ENCODE peak calls at places on chromosomes 16 and 17, in six cellular contexts. W is CD4-positive, alpha-beta T cell; X is ascending aorta; R is HCT116; N is cardiac fibroblast; S is nephron progenitor cell. Q is an unnamed sample.
A peak's percentile ranks its signal among the peaks of the same experiment; 100 is the strongest.

GRCh38 chr16:84241778-84242177 is 2.0 kb upstream of the KCNG4 start:
- DNase-seq in R (no peak), N (no peak), S (no peak), X (no peak), W (no peak), Q (no peak)

GRCh38 chr16:90077240-90077756 is at the start of gene PRDM7:
- DNase-seq in R (peak; percentile 99), W (peak; percentile 91), X (peak; percentile 80), S (peak; percentile 96), N (peak; percentile 98), Q (peak; percentile 97)

GRCh38 chr17:31535581-31535981 is 144.1 kb downstream of the RAB11FIP4 start:
- DNase-seq in R (no peak), W (no peak), N (no peak), X (no peak), S (no peak), Q (no peak)

GRCh38 chr16:81873843-81874752 is 95.0 kb downstream of the PLCG2 start:
- DNase-seq in W (peak; percentile 19), N (peak; percentile 42), X (no peak), S (peak; percentile 76), R (peak; percentile 57), Q (peak; percentile 70)

GRCh38 chr17:48960834-48961515 is 7.4 kb downstream of the GIP start:
- DNase-seq in W (no peak), N (no peak), S (peak; percentile 25), X (no peak), R (no peak), Q (no peak)

GRCh38 chr16:88982286-88983084 is 5.5 kb upstream of the CBFA2T3 start:
- DNase-seq in R (no peak), N (no peak), W (no peak), X (no peak), S (no peak), Q (no peak)

GRCh38 chr16:57997528-57998265 is 2.8 kb downstream of the ZNF319 start:
- DNase-seq in X (no peak), W (no peak), S (no peak), N (no peak), R (no peak), Q (no peak)

GRCh38 chr17:43092891-43093290 is 32.3 kb downstream of the BRCA1 start:
- DNase-seq in X (no peak), R (no peak), W (no peak), S (no peak), N (peak; percentile 32), Q (no peak)

GRCh38 chr16:31700200-31700529 is 172.5 kb downstream of the AHSP start:
- DNase-seq in R (peak; percentile 82), N (no peak), W (no peak), S (no peak), X (no peak), Q (no peak)

GRCh38 chr17:50037321-50038107 is 18.4 kb upstream of the ITGA3 start:
- DNase-seq in S (no peak), W (no peak), X (peak; percentile 39), N (peak; percentile 92), R (no peak), Q (no peak)

GRCh38 chr16:23836404-23837291 is 865 bp downstream of the PRKCB start:
- DNase-seq in W (peak; percentile 39), X (no peak), N (no peak), S (peak; percentile 33), R (no peak), Q (peak; percentile 22)

GRCh38 chr16:73711441-73712080 is 585.1 kb upstream of the PSMD7 start:
- DNase-seq in R (no peak), W (no peak), X (no peak), S (peak; percentile 10), N (no peak), Q (no peak)

GRCh38 chr16:76222853-76223252 is 54.3 kb upstream of the CNTNAP4 start:
- DNase-seq in S (no peak), N (no peak), R (no peak), X (no peak), W (no peak), Q (no peak)

GRCh38 chr16:83187404-83187803 is 560.6 kb downstream of the CDH13 start:
- DNase-seq in R (no peak), W (no peak), X (no peak), N (peak; percentile 52), S (no peak), Q (no peak)

GRCh38 chr17:59093702-59094231 is 12.9 kb downstream of the TRIM37 start:
- DNase-seq in S (no peak), W (no peak), N (peak; percentile 97), R (no peak), X (no peak), Q (no peak)

GRCh38 chr17:29095439-29095838 is 52.5 kb downstream of the PIPOX start:
- DNase-seq in X (no peak), W (no peak), N (no peak), S (no peak), R (no peak), Q (no peak)

GRCh38 chr16:51376080-51376479 is 225.0 kb upstream of the SALL1 start:
- DNase-seq in R (no peak), X (no peak), S (no peak), N (no peak), W (no peak), Q (no peak)

GRCh38 chr16:23072084-23072599 is 77.1 kb downstream of the USP31 start:
- DNase-seq in N (peak; percentile 84), W (no peak), X (peak; percentile 34), R (no peak), S (no peak), Q (no peak)

GRCh38 chr17:79082311-79083190 is 7.9 kb downstream of the ENGASE start:
- DNase-seq in R (peak; percentile 22), S (peak; percentile 73), X (no peak), N (peak; percentile 53), W (peak; percentile 42), Q (peak; percentile 81)

DNA sequence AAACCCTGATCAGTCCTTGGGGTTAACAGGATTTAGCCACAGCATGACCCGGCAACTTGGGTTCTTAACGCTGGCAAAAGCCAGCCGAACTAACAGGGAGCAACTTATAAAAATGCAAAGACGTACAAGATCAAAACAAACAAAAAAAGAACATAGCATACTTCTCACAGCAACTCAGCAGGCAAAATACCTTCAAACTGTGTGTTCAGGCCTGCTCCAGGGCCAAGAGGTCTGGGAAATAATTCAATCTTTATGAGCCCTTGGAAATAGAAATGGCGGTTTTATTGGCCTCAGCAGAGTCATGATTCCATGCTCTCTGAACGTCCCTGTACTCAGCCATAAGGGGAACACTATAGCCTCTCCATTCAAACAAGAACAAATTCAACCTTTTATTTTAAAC is 101.4 kb upstream of the C17orf78 start:
- DNase-seq in N (no peak), X (no peak), W (no peak), S (peak; percentile 31), R (no peak), Q (no peak)
- TF ChIP-seq CTCF in N (no peak), X (no peak), W (no peak), S (no peak), R (no peak), Q (no peak)

GRCh38 chr17:62718420-62718819 is 89.7 kb downstream of the MARCHF10 start:
- DNase-seq in W (no peak), S (no peak), N (peak; percentile 71), R (no peak), X (no peak), Q (no peak)

GRCh38 chr17:62719586-62719985 is 88.5 kb downstream of the MARCHF10 start:
- DNase-seq in N (no peak), S (no peak), X (no peak), R (no peak), W (no peak), Q (no peak)

GRCh38 chr17:62717589-62718342 is 90.3 kb downstream of the MRC2 start:
- DNase-seq in R (no peak), X (no peak), S (no peak), N (no peak), W (no peak), Q (no peak)

GRCh38 chr17:62722625-62723024 is 85.5 kb downstream of the MARCHF10 start:
- DNase-seq in W (no peak), R (no peak), S (no peak), X (no peak), N (no peak), Q (no peak)

DNA sequence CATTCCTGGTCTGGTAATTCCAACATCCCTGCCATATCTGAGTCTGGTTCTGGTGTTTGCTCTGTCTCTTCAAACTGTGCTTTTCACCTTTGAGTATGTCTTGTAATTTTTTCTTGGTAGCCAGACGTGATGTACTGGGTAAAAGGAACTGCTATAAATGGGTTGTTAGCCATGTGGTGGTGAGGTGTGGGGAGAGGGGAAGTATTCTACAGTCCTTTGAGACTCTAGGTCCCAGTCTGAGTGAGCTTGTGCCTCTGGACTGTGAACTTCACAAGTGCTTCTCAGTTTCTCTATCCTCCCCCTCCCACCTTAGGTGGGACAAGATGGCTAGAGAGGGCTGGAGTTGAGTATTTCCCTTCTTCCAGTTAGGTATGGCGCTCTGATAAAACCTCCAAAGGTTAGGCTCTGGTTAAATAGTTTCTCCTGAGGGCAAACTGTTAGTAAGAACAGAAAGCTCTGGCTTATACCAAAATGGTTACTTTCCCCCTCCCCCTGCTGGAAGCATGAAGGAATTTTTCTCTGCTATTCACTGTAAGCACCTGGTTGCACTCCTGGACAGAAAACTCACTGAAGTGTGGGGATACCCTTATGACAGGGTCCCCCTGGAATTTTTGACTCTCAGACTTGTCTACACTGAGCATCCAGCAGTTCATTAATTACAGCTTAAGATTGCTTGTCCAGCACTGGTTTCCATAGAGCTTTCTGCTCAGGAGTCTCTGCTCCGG is 87.8 kb downstream of the MARCHF10 start:
- DNase-seq in R (no peak), N (no peak), S (no peak), W (no peak), X (no peak), Q (no peak)
- TF ChIP-seq CTCF in R (peak; percentile 29), N (peak; percentile 41), S (peak; percentile 14), W (no peak), X (no peak), Q (peak; percentile 46)

GRCh38 chr17:45965741-45966140 is 33.3 kb upstream of the STH start:
- DNase-seq in X (no peak), W (no peak), R (no peak), S (no peak), N (no peak), Q (no peak)

GRCh38 chr17:45964634-45965033 is 34.4 kb upstream of the STH start:
- DNase-seq in S (no peak), W (no peak), N (no peak), X (no peak), R (no peak), Q (no peak)

GRCh38 chr17:45962221-45962972 is 36.7 kb upstream of the STH start:
- DNase-seq in X (no peak), W (no peak), N (no peak), R (no peak), S (no peak), Q (no peak)

GRCh38 chr17:45963258-45963657 is 35.8 kb upstream of the STH start:
- DNase-seq in X (no peak), R (no peak), S (no peak), W (no peak), N (no peak), Q (no peak)

GRCh38 chr17:45963889-45964288 is 35.2 kb upstream of the STH start:
- DNase-seq in W (no peak), S (no peak), X (no peak), N (no peak), R (no peak), Q (no peak)
- TF ChIP-seq CTCF in W (no peak), S (no peak), X (no peak), N (no peak), R (no peak), Q (no peak)

DNA sequence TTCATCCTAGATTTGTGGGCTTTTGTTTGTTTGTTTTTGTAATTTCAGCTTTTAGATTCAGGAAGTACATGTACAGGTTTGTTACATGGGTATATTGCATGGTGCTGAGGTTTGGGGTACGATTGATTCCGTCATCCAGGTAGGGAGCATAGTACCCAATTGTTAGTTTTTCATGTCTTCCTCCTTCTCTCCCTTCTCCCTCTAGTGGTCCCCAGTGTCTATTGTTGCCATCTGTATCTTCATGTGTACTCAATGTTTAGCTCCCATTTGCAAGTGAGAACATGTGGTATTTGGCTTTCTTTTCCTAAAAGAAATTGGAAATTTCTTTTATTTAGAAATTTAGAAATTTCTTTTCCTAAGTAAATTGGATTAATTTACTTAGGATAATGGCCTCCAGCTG is 37.1 kb upstream of the BCAS3 start:
- DNase-seq in R (no peak), N (peak; percentile 40), W (no peak), S (no peak), X (no peak), Q (no peak)
- TF ChIP-seq CTCF in R (peak; percentile 21), N (peak; percentile 64), W (no peak), S (peak; percentile 44), X (no peak), Q (peak; percentile 34)